ENCODE peak calls at places on chromosomes 1 and 21, in six cellular contexts. One of them, this sample, is unnamed.

GRCh38 chr1:150066838-150067183 is 765 bp upstream of the VPS45 start:
- DNase-seq in IMR-90: no peak
- DNase-seq in upper lobe of right lung: peak
- DNase-seq in left lung: peak
- DNase-seq in CD8-positive, alpha-beta memory T cell: no peak
- DNase-seq in trophoblast cell: peak
- DNase-seq in this sample: peak

GRCh38 chr1:227654858-227655752 is 80.0 kb downstream of the JMJD4 start:
- DNase-seq in CD8-positive, alpha-beta memory T cell: no peak
- DNase-seq in IMR-90: no peak
- DNase-seq in upper lobe of right lung: no peak
- DNase-seq in trophoblast cell: no peak
- DNase-seq in left lung: no peak
- DNase-seq in this sample: no peak

GRCh38 chr1:66575739-66576138 is 41.8 kb downstream of the SGIP1 start:
- DNase-seq in IMR-90: peak
- DNase-seq in CD8-positive, alpha-beta memory T cell: no peak
- DNase-seq in left lung: no peak
- DNase-seq in upper lobe of right lung: no peak
- DNase-seq in trophoblast cell: peak
- DNase-seq in this sample: no peak

GRCh38 chr21:16388291-16388690 is 658.5 kb downstream of the USP25 start:
- DNase-seq in left lung: no peak
- DNase-seq in upper lobe of right lung: no peak
- DNase-seq in trophoblast cell: peak
- DNase-seq in IMR-90: no peak
- DNase-seq in CD8-positive, alpha-beta memory T cell: no peak
- DNase-seq in this sample: no peak

GRCh38 chr1:109923131-109923945 is 12.7 kb downstream of the CSF1 start:
- DNase-seq in CD8-positive, alpha-beta memory T cell: no peak
- DNase-seq in left lung: no peak
- DNase-seq in IMR-90: no peak
- DNase-seq in trophoblast cell: no peak
- DNase-seq in upper lobe of right lung: no peak
- DNase-seq in this sample: peak

GRCh38 chr1:150065184-150065871 is 2.2 kb upstream of the VPS45 start:
- DNase-seq in CD8-positive, alpha-beta memory T cell: no peak
- DNase-seq in trophoblast cell: no peak
- DNase-seq in upper lobe of right lung: no peak
- DNase-seq in IMR-90: peak
- DNase-seq in left lung: no peak
- DNase-seq in this sample: peak

GRCh38 chr1:246428542-246429308 is 78.4 kb downstream of the SMYD3 start:
- DNase-seq in IMR-90: peak
- DNase-seq in upper lobe of right lung: no peak
- DNase-seq in left lung: no peak
- DNase-seq in CD8-positive, alpha-beta memory T cell: no peak
- DNase-seq in trophoblast cell: peak
- DNase-seq in this sample: peak

GRCh38 chr21:32371913-32372314 is 20.9 kb downstream of the URB1 start:
- DNase-seq in IMR-90: peak
- DNase-seq in CD8-positive, alpha-beta memory T cell: no peak
- DNase-seq in trophoblast cell: peak
- DNase-seq in left lung: peak
- DNase-seq in upper lobe of right lung: no peak
- DNase-seq in this sample: no peak

GRCh38 chr1:59025898-59026426 is 242.1 kb upstream of the JUN start:
- DNase-seq in CD8-positive, alpha-beta memory T cell: no peak
- DNase-seq in upper lobe of right lung: no peak
- DNase-seq in left lung: no peak
- DNase-seq in IMR-90: peak
- DNase-seq in trophoblast cell: no peak
- DNase-seq in this sample: no peak

GRCh38 chr1:19066248-19066873 is 109.9 kb upstream of the IFFO2 start:
- DNase-seq in IMR-90: peak
- DNase-seq in CD8-positive, alpha-beta memory T cell: no peak
- DNase-seq in left lung: no peak
- DNase-seq in upper lobe of right lung: no peak
- DNase-seq in trophoblast cell: no peak
- DNase-seq in this sample: no peak

GRCh38 chr21:42199488-42200463 is 19.2 kb upstream of the ABCG1 start:
- DNase-seq in left lung: no peak
- DNase-seq in trophoblast cell: peak
- DNase-seq in upper lobe of right lung: peak
- DNase-seq in CD8-positive, alpha-beta memory T cell: peak
- DNase-seq in IMR-90: peak
- DNase-seq in this sample: peak

GRCh38 chr1:22611530-22611947 is 24.9 kb upstream of the C1QA start:
- DNase-seq in trophoblast cell: peak
- DNase-seq in CD8-positive, alpha-beta memory T cell: no peak
- DNase-seq in left lung: peak
- DNase-seq in upper lobe of right lung: no peak
- DNase-seq in IMR-90: peak
- DNase-seq in this sample: peak

GRCh38 chr1:57411262-57411661 is 12.6 kb downstream of the DAB1 start:
- DNase-seq in upper lobe of right lung: no peak
- DNase-seq in CD8-positive, alpha-beta memory T cell: no peak
- DNase-seq in IMR-90: peak
- DNase-seq in left lung: no peak
- DNase-seq in trophoblast cell: no peak
- DNase-seq in this sample: no peak

GRCh38 chr1:35532497-35533226 is 24.5 kb downstream of the KIAA0319L start:
- DNase-seq in trophoblast cell: peak
- DNase-seq in left lung: no peak
- DNase-seq in CD8-positive, alpha-beta memory T cell: no peak
- DNase-seq in upper lobe of right lung: no peak
- DNase-seq in IMR-90: no peak
- DNase-seq in this sample: no peak

GRCh38 chr1:51575406-51576084 is 41.3 kb upstream of the OSBPL9 start:
- DNase-seq in upper lobe of right lung: no peak
- DNase-seq in IMR-90: peak
- DNase-seq in trophoblast cell: no peak
- DNase-seq in CD8-positive, alpha-beta memory T cell: no peak
- DNase-seq in left lung: no peak
- DNase-seq in this sample: no peak

DNA sequence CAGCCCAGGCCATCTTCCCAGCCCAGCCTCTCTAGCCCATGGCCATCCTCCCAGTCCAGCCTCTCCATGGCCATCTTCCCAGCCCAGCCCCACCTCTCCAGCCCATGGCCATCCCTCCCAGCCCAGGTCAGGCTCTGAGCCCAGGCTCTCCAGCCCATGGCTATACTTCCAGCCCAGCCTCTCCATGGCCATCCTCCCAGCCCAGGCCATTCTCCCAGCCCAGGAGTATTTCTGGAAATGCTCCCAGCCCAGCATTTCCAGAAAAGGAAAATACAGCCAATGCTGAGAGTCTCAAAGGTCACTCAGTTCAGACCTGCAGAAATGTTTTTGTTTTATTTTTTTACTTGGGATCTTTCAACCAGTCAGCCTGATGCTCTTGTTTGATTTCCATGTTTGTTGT is 70.0 kb upstream of the ZNF281 start:
- DNase-seq in IMR-90: no peak
- DNase-seq in left lung: no peak
- DNase-seq in CD8-positive, alpha-beta memory T cell: no peak
- DNase-seq in trophoblast cell: no peak
- DNase-seq in upper lobe of right lung: no peak
- DNase-seq in this sample: no peak
- H3K27ac ChIP-seq in IMR-90: no peak
- H3K27ac ChIP-seq in left lung: no peak
- H3K27ac ChIP-seq in CD8-positive, alpha-beta memory T cell: no peak
- H3K27ac ChIP-seq in trophoblast cell: no peak
- H3K27ac ChIP-seq in upper lobe of right lung: no peak
- H3K27ac ChIP-seq in this sample: no peak

DNA sequence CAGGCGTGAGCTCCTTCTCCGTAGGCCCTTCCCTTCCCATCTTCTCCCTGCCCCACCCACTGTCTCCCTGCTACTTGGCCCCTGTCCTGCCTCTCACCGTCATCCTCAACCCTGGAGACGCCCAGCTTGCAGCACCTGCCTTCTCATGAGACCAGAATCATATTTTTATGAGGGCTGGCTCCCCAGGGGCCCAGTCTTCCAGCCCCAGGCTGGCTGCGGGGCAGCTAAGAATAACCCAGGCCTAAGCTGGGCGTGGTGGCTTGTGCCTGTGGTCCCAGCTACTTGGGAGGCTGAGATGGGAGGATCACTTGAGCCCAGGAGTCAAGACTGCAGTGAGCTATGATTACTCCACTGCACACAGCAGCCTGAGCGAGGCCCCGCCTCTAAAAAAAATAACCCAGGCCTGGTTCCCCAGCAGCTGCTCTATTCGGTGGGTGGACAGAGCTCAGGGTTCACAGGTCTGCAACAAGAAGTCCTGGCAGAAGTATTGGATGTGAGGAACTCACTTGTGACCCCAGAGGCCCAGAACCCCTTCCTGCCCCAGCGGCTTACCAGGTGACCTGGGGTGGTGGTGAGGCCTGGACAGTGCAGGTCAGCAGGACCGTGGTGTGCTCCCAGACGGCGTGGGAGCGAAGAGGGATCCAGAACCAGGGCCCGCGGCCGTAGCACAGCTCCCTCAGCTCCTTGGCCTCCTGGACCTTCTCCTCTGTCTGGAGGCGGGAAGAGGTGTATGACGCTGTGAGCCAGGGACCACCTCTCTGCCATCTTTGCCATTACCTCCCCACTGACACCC is 6.4 kb downstream of the MYOM3 start:
- DNase-seq in upper lobe of right lung: no peak
- DNase-seq in CD8-positive, alpha-beta memory T cell: no peak
- DNase-seq in left lung: no peak
- DNase-seq in IMR-90: no peak
- DNase-seq in trophoblast cell: no peak
- DNase-seq in this sample: peak
- H3K27ac ChIP-seq in upper lobe of right lung: no peak
- H3K27ac ChIP-seq in CD8-positive, alpha-beta memory T cell: no peak
- H3K27ac ChIP-seq in left lung: no peak
- H3K27ac ChIP-seq in IMR-90: no peak
- H3K27ac ChIP-seq in trophoblast cell: no peak
- H3K27ac ChIP-seq in this sample: no peak

GRCh38 chr1:8006037-8006963 is 19.8 kb downstream of the ERRFI1 start:
- DNase-seq in CD8-positive, alpha-beta memory T cell: no peak
- DNase-seq in left lung: no peak
- DNase-seq in trophoblast cell: peak
- DNase-seq in upper lobe of right lung: no peak
- DNase-seq in IMR-90: no peak
- DNase-seq in this sample: no peak

GRCh38 chr1:8003431-8004112 is 22.5 kb downstream of the ERRFI1 start:
- DNase-seq in trophoblast cell: no peak
- DNase-seq in upper lobe of right lung: no peak
- DNase-seq in CD8-positive, alpha-beta memory T cell: no peak
- DNase-seq in left lung: no peak
- DNase-seq in IMR-90: no peak
- DNase-seq in this sample: no peak

GRCh38 chr1:8004803-8005573 is 21.1 kb downstream of the ERRFI1 start:
- DNase-seq in trophoblast cell: peak
- DNase-seq in left lung: peak
- DNase-seq in CD8-positive, alpha-beta memory T cell: no peak
- DNase-seq in upper lobe of right lung: peak
- DNase-seq in IMR-90: peak
- DNase-seq in this sample: peak

GRCh38 chr1:8002329-8003320 is 23.5 kb downstream of the ERRFI1 start:
- DNase-seq in upper lobe of right lung: no peak
- DNase-seq in IMR-90: no peak
- DNase-seq in trophoblast cell: no peak
- DNase-seq in CD8-positive, alpha-beta memory T cell: no peak
- DNase-seq in left lung: no peak
- DNase-seq in this sample: no peak

DNA sequence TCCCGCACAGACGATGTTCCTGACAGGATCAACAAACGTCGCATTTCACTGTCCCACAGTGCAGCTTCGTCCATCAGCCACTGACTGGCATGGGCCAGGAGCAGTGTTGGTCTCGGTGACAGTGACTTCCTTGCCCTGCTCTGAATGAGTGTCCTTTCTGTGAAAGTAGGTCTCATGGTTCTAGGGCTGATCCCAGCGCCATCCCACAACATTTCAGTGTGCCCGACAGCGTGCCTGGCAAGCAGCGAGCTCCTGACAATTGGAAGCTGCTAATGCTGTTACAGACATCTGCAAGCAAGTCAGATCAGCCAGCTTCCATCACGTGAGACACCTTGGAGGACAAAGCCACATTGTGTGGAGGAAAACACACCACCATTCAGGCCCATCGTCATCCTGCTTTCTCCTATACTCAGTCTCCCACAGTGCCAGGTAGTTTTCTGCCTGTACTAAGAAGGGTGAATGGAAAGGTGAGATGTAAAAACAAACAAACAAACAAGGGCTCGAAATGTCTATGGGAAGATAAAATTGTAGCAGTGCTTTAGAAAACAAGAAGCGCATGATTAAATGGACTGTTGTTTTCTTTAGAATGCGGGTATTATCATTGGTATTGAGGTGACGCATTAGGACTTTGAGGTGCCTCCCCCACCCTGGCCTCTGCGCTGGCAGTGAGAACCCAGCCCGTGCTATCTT is 21.9 kb downstream of the ERRFI1 start:
- DNase-seq in left lung: no peak
- DNase-seq in CD8-positive, alpha-beta memory T cell: no peak
- DNase-seq in trophoblast cell: no peak
- DNase-seq in IMR-90: no peak
- DNase-seq in upper lobe of right lung: no peak
- DNase-seq in this sample: no peak
- H3K27ac ChIP-seq in left lung: peak
- H3K27ac ChIP-seq in CD8-positive, alpha-beta memory T cell: no peak
- H3K27ac ChIP-seq in trophoblast cell: peak
- H3K27ac ChIP-seq in IMR-90: peak
- H3K27ac ChIP-seq in upper lobe of right lung: peak
- H3K27ac ChIP-seq in this sample: peak

GRCh38 chr1:36711480-36711879 is 228.8 kb upstream of the CSF3R start:
- DNase-seq in CD8-positive, alpha-beta memory T cell: no peak
- DNase-seq in left lung: no peak
- DNase-seq in upper lobe of right lung: no peak
- DNase-seq in IMR-90: no peak
- DNase-seq in trophoblast cell: no peak
- DNase-seq in this sample: no peak

GRCh38 chr1:36708587-36708986 is 225.9 kb upstream of the CSF3R start:
- DNase-seq in left lung: no peak
- DNase-seq in CD8-positive, alpha-beta memory T cell: no peak
- DNase-seq in trophoblast cell: no peak
- DNase-seq in IMR-90: no peak
- DNase-seq in upper lobe of right lung: no peak
- DNase-seq in this sample: no peak

GRCh38 chr1:36710901-36711300 is 228.2 kb upstream of the CSF3R start:
- DNase-seq in upper lobe of right lung: no peak
- DNase-seq in left lung: no peak
- DNase-seq in trophoblast cell: peak
- DNase-seq in IMR-90: no peak
- DNase-seq in CD8-positive, alpha-beta memory T cell: no peak
- DNase-seq in this sample: no peak

GRCh38 chr1:36710008-36710407 is 227.3 kb upstream of the CSF3R start:
- DNase-seq in trophoblast cell: no peak
- DNase-seq in left lung: no peak
- DNase-seq in upper lobe of right lung: no peak
- DNase-seq in CD8-positive, alpha-beta memory T cell: no peak
- DNase-seq in IMR-90: no peak
- DNase-seq in this sample: no peak

GRCh38 chr1:36712151-36712550 is 229.4 kb upstream of the CSF3R start:
- DNase-seq in left lung: no peak
- DNase-seq in IMR-90: no peak
- DNase-seq in CD8-positive, alpha-beta memory T cell: no peak
- DNase-seq in trophoblast cell: no peak
- DNase-seq in upper lobe of right lung: no peak
- DNase-seq in this sample: no peak
- H3K27ac ChIP-seq in left lung: no peak
- H3K27ac ChIP-seq in IMR-90: no peak
- H3K27ac ChIP-seq in CD8-positive, alpha-beta memory T cell: no peak
- H3K27ac ChIP-seq in trophoblast cell: no peak
- H3K27ac ChIP-seq in upper lobe of right lung: no peak
- H3K27ac ChIP-seq in this sample: no peak